ENCODE peak calls at places on chromosome 6, in eight cellular contexts. P, T, Z, B, X, S, I and H are unnamed samples.

GRCh38 chr6:39892490-39893129 is 41.7 kb downstream of the MOCS1 start:
- DNase-seq in P (peak), T (peak), Z (peak), B (peak), X (peak), S (peak), I (peak), H (peak)

GRCh38 chr6:29720863-29721262 is 2.4 kb upstream of the HLA-F start:
- DNase-seq in P (no peak), T (no peak), Z (peak), B (no peak), X (no peak), S (no peak), I (no peak), H (no peak)

GRCh38 chr6:93792751-93793150 is 373.4 kb upstream of the EPHA7 start:
- DNase-seq in P (no peak), T (no peak), Z (no peak), B (no peak), X (peak), S (no peak), I (peak), H (no peak)

GRCh38 chr6:148657053-148657452 is 89.8 kb upstream of the UST start:
- DNase-seq in P (no peak), T (peak), Z (no peak), B (no peak), X (peak), S (peak), I (peak), H (no peak)

GRCh38 chr6:128600397-128600951 is 80.1 kb upstream of the PTPRK start:
- DNase-seq in P (peak), T (peak), Z (no peak), B (peak), X (peak), S (peak), I (peak), H (peak)

GRCh38 chr6:6738108-6738507 is 149.6 kb downstream of the LY86 start:
- DNase-seq in P (no peak), T (no peak), Z (no peak), B (no peak), X (no peak), S (no peak), I (no peak), H (no peak)

GRCh38 chr6:163281661-163282060 is 132.9 kb upstream of the QKI start:
- DNase-seq in P (no peak), T (no peak), Z (no peak), B (no peak), X (no peak), S (no peak), I (no peak), H (no peak)

GRCh38 chr6:25413506-25413905 is 134.3 kb downstream of the CARMIL1 start:
- DNase-seq in P (no peak), T (no peak), Z (no peak), B (no peak), X (no peak), S (no peak), I (no peak), H (peak)

GRCh38 chr6:17983712-17984111 is 3.7 kb downstream of the KIF13A start:
- DNase-seq in P (no peak), T (no peak), Z (no peak), B (no peak), X (no peak), S (peak), I (no peak), H (peak)

GRCh38 chr6:99183066-99183465 is 166.4 kb downstream of the FAXC start:
- DNase-seq in P (no peak), T (no peak), Z (no peak), B (no peak), X (no peak), S (no peak), I (no peak), H (no peak)

GRCh38 chr6:81793811-81794210 is 41.3 kb upstream of the TENT5A start:
- DNase-seq in P (no peak), T (no peak), Z (no peak), B (no peak), X (peak), S (no peak), I (peak), H (peak)

GRCh38 chr6:72321741-72322140 is 300.1 kb upstream of the KCNQ5 start:
- DNase-seq in P (no peak), T (no peak), Z (no peak), B (no peak), X (peak), S (peak), I (peak), H (peak)

GRCh38 chr6:157646012-157646411 is 177.0 kb upstream of the SNX9 start:
- DNase-seq in P (no peak), T (no peak), Z (no peak), B (no peak), X (no peak), S (no peak), I (no peak), H (no peak)

GRCh38 chr6:150395388-150396009 is 26.7 kb downstream of the IYD start:
- DNase-seq in P (no peak), T (peak), Z (peak), B (peak), X (peak), S (peak), I (peak), H (peak)

GRCh38 chr6:104711371-104711770 is 148.3 kb downstream of the HACE1 start:
- DNase-seq in P (no peak), T (peak), Z (no peak), B (no peak), X (peak), S (peak), I (peak), H (no peak)

GRCh38 chr6:104718672-104719071 is 141.0 kb downstream of the HACE1 start:
- DNase-seq in P (no peak), T (no peak), Z (no peak), B (no peak), X (no peak), S (no peak), I (no peak), H (no peak)

GRCh38 chr6:104713982-104714381 is 145.7 kb downstream of the HACE1 start:
- DNase-seq in P (no peak), T (no peak), Z (no peak), B (no peak), X (no peak), S (no peak), I (no peak), H (no peak)

GRCh38 chr6:104716858-104717257 is 142.9 kb downstream of the HACE1 start:
- DNase-seq in P (no peak), T (no peak), Z (no peak), B (no peak), X (no peak), S (no peak), I (no peak), H (no peak)

GRCh38 chr6:104714796-104715195 is 144.9 kb downstream of the HACE1 start:
- DNase-seq in P (no peak), T (no peak), Z (no peak), B (no peak), X (no peak), S (no peak), I (no peak), H (no peak)
- H2AFZ ChIP-seq in P (no peak), T (no peak), Z (no peak), B (no peak), X (no peak), S (no peak), I (no peak), H (no peak)

GRCh38 chr6:10071631-10072220 is 343.1 kb downstream of the TFAP2A start:
- DNase-seq in P (no peak), T (no peak), Z (no peak), B (no peak), X (no peak), S (no peak), I (no peak), H (peak)

GRCh38 chr6:10078581-10078980 is 336.3 kb downstream of the TFAP2A start:
- DNase-seq in P (no peak), T (no peak), Z (no peak), B (no peak), X (no peak), S (no peak), I (no peak), H (no peak)

GRCh38 chr6:10073326-10073725 is 341.5 kb downstream of the TFAP2A start:
- DNase-seq in P (no peak), T (no peak), Z (no peak), B (no peak), X (no peak), S (no peak), I (no peak), H (peak)
- H2AFZ ChIP-seq in P (no peak), T (no peak), Z (no peak), B (no peak), X (no peak), S (no peak), I (no peak), H (no peak)

GRCh38 chr6:31092769-31093505 is 19.4 kb downstream of the C6orf15 start:
- DNase-seq in P (no peak), T (no peak), Z (no peak), B (no peak), X (no peak), S (no peak), I (no peak), H (no peak)

GRCh38 chr6:31092238-31092637 is 20.1 kb downstream of the C6orf15 start:
- DNase-seq in P (no peak), T (no peak), Z (no peak), B (no peak), X (no peak), S (no peak), I (no peak), H (no peak)

GRCh38 chr6:31096215-31096614 is 16.2 kb downstream of the C6orf15 start:
- DNase-seq in P (no peak), T (no peak), Z (no peak), B (no peak), X (no peak), S (no peak), I (no peak), H (no peak)

GRCh38 chr6:31096656-31097055 is 15.7 kb downstream of the C6orf15 start:
- DNase-seq in P (no peak), T (no peak), Z (no peak), B (no peak), X (no peak), S (no peak), I (no peak), H (no peak)

GRCh38 chr6:31094389-31094881 is 17.9 kb downstream of the C6orf15 start:
- DNase-seq in P (no peak), T (no peak), Z (no peak), B (no peak), X (no peak), S (peak), I (peak), H (no peak)
- H2AFZ ChIP-seq in P (no peak), T (no peak), Z (no peak), B (no peak), X (no peak), S (peak), I (no peak), H (no peak)

GRCh38 chr6:130152908-130153510 is 69.7 kb downstream of the SAMD3 start:
- DNase-seq in P (no peak), T (no peak), Z (no peak), B (no peak), X (no peak), S (no peak), I (no peak), H (no peak)
- H2AFZ ChIP-seq in P (no peak), T (no peak), Z (no peak), B (no peak), X (no peak), S (no peak), I (no peak), H (no peak)

GRCh38 chr6:100234625-100235024 is 230.1 kb downstream of the SIM1 start:
- DNase-seq in P (no peak), T (no peak), Z (no peak), B (no peak), X (no peak), S (no peak), I (no peak), H (no peak)
- H2AFZ ChIP-seq in P (no peak), T (no peak), Z (peak), B (no peak), X (no peak), S (no peak), I (peak), H (peak)

GRCh38 chr6:47126647-47127339 is 84.7 kb upstream of the ADGRF1 start:
- DNase-seq in P (no peak), T (peak), Z (no peak), B (no peak), X (no peak), S (no peak), I (no peak), H (no peak)
- H2AFZ ChIP-seq in P (no peak), T (no peak), Z (peak), B (peak), X (no peak), S (peak), I (no peak), H (no peak)

GRCh38 chr6:15950962-15951569 is 177.8 kb upstream of the MYLIP start:
- DNase-seq in P (no peak), T (no peak), Z (no peak), B (no peak), X (no peak), S (no peak), I (no peak), H (no peak)
- H2AFZ ChIP-seq in P (no peak), T (no peak), Z (no peak), B (no peak), X (no peak), S (no peak), I (no peak), H (no peak)